ENCODE peak calls at places on chromosomes 6 and 20, in four cellular contexts. C is HL-60, U is GM12878, O is K562. J is an unnamed sample.

GRCh38 chr6:109580519-109580918 is 97.5 kb upstream of the ZBTB24 start:
- DNase-seq in O (peak; percentile 6), U (no peak), C (no peak), J (no peak)

GRCh38 chr20:61544910-61545889 is 293.1 kb downstream of the CDH4 start:
- DNase-seq in U (no peak), C (no peak), O (no peak), J (no peak)

GRCh38 chr6:131631625-131632284 is 3.7 kb upstream of the MED23 start:
- DNase-seq in C (no peak), U (no peak), O (no peak), J (no peak)

GRCh38 chr20:31569163-31570020 is 35.7 kb upstream of the ID1 start:
- DNase-seq in U (no peak), C (no peak), O (peak; percentile 66), J (no peak)

GRCh38 chr20:16263582-16263981 is 309.7 kb downstream of the KIF16B start:
- DNase-seq in U (no peak), C (no peak), O (no peak), J (no peak)

GRCh38 chr6:131314838-131315237 is 179.6 kb downstream of the AKAP7 start:
- DNase-seq in O (no peak), C (no peak), U (no peak), J (no peak)

GRCh38 chr6:135811644-135812043 is 39.9 kb upstream of the PDE7B start:
- DNase-seq in O (no peak), C (no peak), U (no peak), J (no peak)

GRCh38 chr6:37170273-37171140 is 555 bp downstream of the PIM1 start:
- DNase-seq in O (no peak), C (no peak), U (no peak), J (peak; percentile 45)

GRCh38 chr6:168155193-168155592 is 76.2 kb upstream of the FRMD1 start:
- DNase-seq in C (no peak), U (no peak), O (no peak), J (no peak)

GRCh38 chr6:166954118-166954713 is 2.1 kb downstream of the RNASET2 start:
- DNase-seq in U (no peak), O (no peak), C (no peak), J (no peak)

GRCh38 chr6:150008588-150008987 is 16.7 kb downstream of the RAET1L start:
- DNase-seq in U (no peak), O (peak; percentile 59), C (no peak), J (no peak)

GRCh38 chr6:3849681-3850450 is 693 bp downstream of the FAM50B start:
- DNase-seq in C (no peak), O (no peak), U (no peak), J (no peak)

GRCh38 chr6:2020909-2021308 is 224.5 kb downstream of the GMDS start:
- DNase-seq in U (no peak), O (no peak), C (no peak), J (no peak)

GRCh38 chr20:1280421-1281102 is 14.5 kb downstream of the SNPH start:
- DNase-seq in U (no peak), O (peak; percentile 19), C (no peak), J (no peak)

GRCh38 chr6:7725849-7726415 is at the start of gene BMP6:
- DNase-seq in U (no peak), C (no peak), O (peak; percentile 93), J (peak; percentile 74)

GRCh38 chr6:169406034-169406433 is 152.4 kb upstream of the THBS2 start:
- DNase-seq in U (no peak), O (no peak), C (no peak), J (no peak)

GRCh38 chr20:48846516-48847492 is 19.0 kb upstream of the PREX1 start:
- DNase-seq in U (peak; percentile 93), C (no peak), O (peak; percentile 46), J (peak; percentile 57)

GRCh38 chr20:8331740-8332412 is 199.8 kb downstream of the PLCB1 start:
- DNase-seq in O (no peak), U (no peak), C (peak; percentile 18), J (no peak)

GRCh38 chr6:11006060-11006459 is 38.0 kb downstream of the ELOVL2 start:
- DNase-seq in U (no peak), C (no peak), O (no peak), J (no peak)

GRCh38 chr20:61173966-61174725 is 77.9 kb upstream of the CDH4 start:
- DNase-seq in C (no peak), O (no peak), U (no peak), J (no peak)

GRCh38 chr20:46171909-46172308 is 53.8 kb downstream of the CD40 start:
- DNase-seq in C (no peak), O (no peak), U (no peak), J (no peak)

GRCh38 chr6:45663181-45664180 is 285.7 kb upstream of the SUPT3H start:
- DNase-seq in C (no peak), U (no peak), O (no peak), J (no peak)

GRCh38 chr20:34747479-34747878 is 43.3 kb downstream of the TP53INP2 start:
- DNase-seq in O (no peak), U (no peak), C (no peak), J (no peak)

GRCh38 chr20:52008874-52009273 is 182.7 kb downstream of the ZFP64 start:
- DNase-seq in U (no peak), O (no peak), C (no peak), J (no peak)

GRCh38 chr20:40683221-40683893 is 5.7 kb downstream of the MAFB start:
- DNase-seq in U (no peak), C (no peak), O (no peak), J (no peak)
- TF ChIP-seq SPI1 in U (no peak), C (no peak), O (no peak), J (no peak)

GRCh38 chr20:62805711-62806382 is 1.2 kb downstream of the OGFR start:
- DNase-seq in U (no peak), C (no peak), O (peak; percentile 50), J (no peak)

GRCh38 chr20:62802026-62802712 is 2.5 kb upstream of the OGFR start:
- DNase-seq in C (no peak), U (no peak), O (no peak), J (no peak)

GRCh38 chr20:62805365-62805710 is 703 bp downstream of the OGFR start:
- DNase-seq in C (no peak), U (no peak), O (no peak), J (no peak)

GRCh38 chr20:62804632-62805364 is at the start of gene OGFR:
- DNase-seq in U (no peak), C (peak; percentile 84), O (peak; percentile 76), J (peak; percentile 90)

GRCh38 chr20:62804021-62804631 is 509 bp upstream of the OGFR start:
- DNase-seq in U (no peak), O (peak; percentile 47), C (no peak), J (no peak)
- TF ChIP-seq SPI1 in U (no peak), O (no peak), C (no peak), J (no peak)

GRCh38 chr6:148867851-148868250 is 121.0 kb downstream of the UST start:
- DNase-seq in O (no peak), U (no peak), C (no peak), J (no peak)

GRCh38 chr6:148866657-148867268 is 119.9 kb downstream of the UST start:
- DNase-seq in O (no peak), C (no peak), U (peak; percentile 68), J (peak; percentile 54)

GRCh38 chr6:148868314-148868713 is 121.5 kb downstream of the UST start:
- DNase-seq in U (no peak), O (no peak), C (no peak), J (no peak)

GRCh38 chr6:148868901-148869300 is 122.1 kb downstream of the UST start:
- DNase-seq in U (no peak), O (no peak), C (no peak), J (no peak)

DNA sequence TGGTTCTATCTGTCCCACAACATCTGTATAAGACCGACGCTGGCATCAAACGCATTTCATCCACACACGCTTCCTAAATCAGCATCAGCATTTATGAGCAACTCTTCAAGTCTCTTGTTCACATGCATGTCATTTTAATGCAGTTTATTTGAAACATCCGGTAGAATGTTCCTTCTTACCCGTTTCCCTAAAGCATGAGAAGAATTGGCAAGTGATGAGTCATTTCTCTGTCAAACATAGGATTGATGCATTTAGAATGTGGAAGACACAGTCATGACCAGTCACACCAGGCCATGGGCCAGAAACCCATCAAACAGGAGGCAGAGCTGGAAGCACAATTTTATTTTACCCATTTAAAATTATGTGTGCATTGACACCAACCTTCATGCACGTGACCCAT is 122.8 kb downstream of the UST start:
- DNase-seq in C (no peak), U (no peak), O (no peak), J (no peak)
- TF ChIP-seq SPI1 in C (no peak), U (no peak), O (no peak), J (no peak)

DNA sequence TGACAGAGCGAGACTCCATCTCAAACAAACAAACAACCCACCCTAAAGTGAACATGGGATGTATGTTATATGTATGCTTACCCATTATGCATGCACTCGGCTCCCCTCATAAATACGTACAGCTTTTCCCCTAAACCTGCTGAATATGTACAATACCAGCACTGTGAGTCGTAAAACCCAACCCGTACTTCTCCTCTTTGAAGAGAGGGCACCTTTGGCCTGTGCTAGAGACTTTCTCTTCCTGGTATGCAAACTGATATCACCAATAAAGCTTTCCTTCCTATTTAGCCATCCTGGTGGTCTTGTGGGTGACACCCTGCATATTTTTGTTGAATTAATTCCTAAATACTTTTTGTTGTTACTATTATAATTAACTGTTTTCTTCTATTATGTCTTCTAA is 51.3 kb downstream of the VSTM2L start:
- DNase-seq in O (no peak), U (no peak), C (no peak), J (no peak)
- TF ChIP-seq SPI1 in O (no peak), U (no peak), C (no peak), J (no peak)

GRCh38 chr6:91376686-91377085 is 789.8 kb upstream of the MAP3K7 start:
- DNase-seq in U (no peak), C (no peak), O (no peak), J (no peak)
- TF ChIP-seq SPI1 in U (no peak), C (no peak), O (no peak), J (no peak)

J was measured in GM12891.